ENCODE peak calls at places on chromosomes 11 and 22, in six cellular contexts. One of them, this sample, is unnamed.
A peak's percentile ranks its signal among the peaks of the same experiment; 100 is the strongest.

GRCh38 chr11:2120359-2121100 is 18.7 kb downstream of the IGF2 start:
- DNase-seq in K562: no peak
- DNase-seq in A673: no peak
- DNase-seq in hepatocyte: no peak
- DNase-seq in ovary: no peak
- DNase-seq in H1: peak; percentile 47
- DNase-seq in this sample: no peak

GRCh38 chr11:10019906-10020682 is 273.9 kb downstream of the SBF2 start:
- DNase-seq in A673: peak; percentile 12
- DNase-seq in H1: no peak
- DNase-seq in hepatocyte: peak; percentile 34
- DNase-seq in ovary: no peak
- DNase-seq in K562: no peak
- DNase-seq in this sample: no peak

GRCh38 chr11:97615541-97615940 is 1225.7 kb downstream of the JRKL start:
- DNase-seq in K562: no peak
- DNase-seq in ovary: no peak
- DNase-seq in H1: no peak
- DNase-seq in hepatocyte: no peak
- DNase-seq in A673: no peak
- DNase-seq in this sample: no peak

GRCh38 chr11:116226731-116227130 is 546.1 kb downstream of the BUD13 start:
- DNase-seq in H1: no peak
- DNase-seq in hepatocyte: no peak
- DNase-seq in A673: no peak
- DNase-seq in K562: no peak
- DNase-seq in ovary: no peak
- DNase-seq in this sample: no peak

GRCh38 chr11:104060820-104061219 is 24.4 kb downstream of the DDI1 start:
- DNase-seq in A673: no peak
- DNase-seq in ovary: no peak
- DNase-seq in K562: no peak
- DNase-seq in hepatocyte: no peak
- DNase-seq in H1: no peak
- DNase-seq in this sample: no peak

GRCh38 chr11:109511598-109511997 is 89.6 kb downstream of the C11orf87 start:
- DNase-seq in A673: no peak
- DNase-seq in hepatocyte: no peak
- DNase-seq in ovary: no peak
- DNase-seq in K562: no peak
- DNase-seq in H1: no peak
- DNase-seq in this sample: no peak

GRCh38 chr22:28187612-28188011 is 268.6 kb upstream of the PITPNB start:
- DNase-seq in ovary: no peak
- DNase-seq in K562: no peak
- DNase-seq in A673: no peak
- DNase-seq in hepatocyte: no peak
- DNase-seq in H1: no peak
- DNase-seq in this sample: no peak

GRCh38 chr11:127066426-127067090 is 66.0 kb upstream of the KIRREL3 start:
- DNase-seq in K562: no peak
- DNase-seq in H1: peak; percentile 10
- DNase-seq in hepatocyte: no peak
- DNase-seq in ovary: no peak
- DNase-seq in A673: no peak
- DNase-seq in this sample: no peak

GRCh38 chr11:110833033-110833484 is 120.8 kb upstream of the ARHGAP20 start:
- DNase-seq in H1: no peak
- DNase-seq in hepatocyte: no peak
- DNase-seq in K562: no peak
- DNase-seq in A673: peak; percentile 37
- DNase-seq in ovary: no peak
- DNase-seq in this sample: no peak

GRCh38 chr11:95469268-95469667 is 238.3 kb upstream of the SESN3 start:
- DNase-seq in ovary: no peak
- DNase-seq in K562: no peak
- DNase-seq in A673: no peak
- DNase-seq in H1: no peak
- DNase-seq in hepatocyte: no peak
- DNase-seq in this sample: no peak

DNA sequence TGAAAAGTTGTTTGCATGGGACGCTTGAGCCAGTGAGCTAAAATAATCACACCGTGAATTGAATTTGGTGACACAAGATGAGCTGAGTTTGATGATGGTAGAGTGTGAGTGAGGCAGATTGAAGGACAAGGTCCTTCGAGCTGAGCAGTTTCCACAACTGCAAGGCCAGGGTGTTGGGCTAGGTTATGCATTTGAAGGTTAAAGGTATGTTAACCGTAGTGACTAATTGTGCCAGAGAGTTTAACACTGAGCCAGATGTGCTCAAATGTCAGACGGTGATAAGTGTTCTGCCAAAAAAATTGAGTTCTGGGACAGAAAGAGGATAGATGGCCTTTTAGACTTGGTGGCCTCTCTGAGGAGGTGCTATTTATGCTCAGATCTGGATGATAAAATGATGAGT is 89.5 kb downstream of the FAM83F start:
- DNase-seq in K562: peak; percentile 16
- DNase-seq in ovary: no peak
- DNase-seq in hepatocyte: no peak
- DNase-seq in H1: no peak
- DNase-seq in A673: no peak
- DNase-seq in this sample: no peak
- H3K27ac ChIP-seq in K562: no peak overlapping the region
- H3K27ac ChIP-seq in ovary: no peak overlapping the region
- H3K27ac ChIP-seq in hepatocyte: no peak overlapping the region
- H3K27ac ChIP-seq in H1: no peak overlapping the region
- H3K27ac ChIP-seq in A673: no peak overlapping the region
- H3K27ac ChIP-seq in this sample: no peak overlapping the region

GRCh38 chr22:40408718-40409612 is 38.6 kb downstream of the SGSM3 start:
- DNase-seq in H1: no peak
- DNase-seq in ovary: no peak
- DNase-seq in hepatocyte: no peak
- DNase-seq in A673: no peak
- DNase-seq in K562: no peak
- DNase-seq in this sample: no peak
- H3K36me3 ChIP-seq in H1: peaks cover 45% of the 10 kb centered on the region
- H3K36me3 ChIP-seq in ovary: no peaks in the 10 kb centered on the region
- H3K36me3 ChIP-seq in hepatocyte: no peaks in the 10 kb centered on the region
- H3K36me3 ChIP-seq in A673: peaks cover 79% of the 10 kb centered on the region
- H3K36me3 ChIP-seq in K562: peaks cover 66% of the 10 kb centered on the region
- H3K36me3 ChIP-seq in this sample: peaks cover 73% of the 10 kb centered on the region

DNA sequence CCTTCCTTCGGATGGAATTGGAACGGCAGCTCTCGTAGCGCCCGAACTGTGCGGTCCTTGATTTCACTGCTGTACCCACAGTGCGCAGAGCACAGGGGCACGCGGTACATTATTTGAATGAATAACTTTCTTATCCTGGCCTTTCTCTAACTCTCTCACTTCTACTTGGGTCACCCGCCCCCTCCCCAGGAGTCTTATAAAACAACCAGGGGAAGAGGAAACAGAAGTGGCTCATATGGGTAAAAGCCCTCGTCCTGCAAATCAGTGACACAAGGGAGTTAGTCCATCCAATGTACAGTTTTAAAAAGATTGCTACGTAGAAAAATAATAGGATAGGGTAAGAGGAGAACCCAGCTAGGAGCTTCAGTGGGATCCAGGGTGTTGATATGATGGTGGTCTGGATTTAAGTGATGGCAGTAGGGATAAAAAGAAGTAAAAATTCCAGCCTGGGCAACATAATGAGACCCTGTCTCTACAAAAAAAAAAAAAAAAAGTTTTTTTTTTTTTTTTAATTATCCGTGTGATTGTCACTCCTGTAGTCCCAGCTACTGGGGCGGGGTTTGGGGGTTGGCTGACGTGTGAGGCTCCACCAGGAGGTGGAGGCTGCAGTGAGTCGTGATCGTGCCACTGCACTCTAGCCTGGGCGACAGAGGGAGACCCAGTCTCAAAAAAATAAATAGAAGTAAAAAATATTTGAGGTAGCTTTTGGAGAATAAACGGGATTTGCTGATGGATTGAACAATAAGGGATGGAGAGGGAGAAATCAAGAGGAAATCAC is 7.1 kb upstream of the L3MBTL2 start:
- DNase-seq in H1: no peak
- DNase-seq in hepatocyte: peak; percentile 23
- DNase-seq in A673: peak; percentile 77
- DNase-seq in K562: peak; percentile 48
- DNase-seq in ovary: no peak
- DNase-seq in this sample: peak; percentile 70
- TF ChIP-seq CTCF in H1: no peak
- TF ChIP-seq CTCF in hepatocyte: no peak
- TF ChIP-seq CTCF in A673: no peak
- TF ChIP-seq CTCF in K562: peak; percentile 4
- TF ChIP-seq CTCF in ovary: no peak
- TF ChIP-seq CTCF in this sample: no peak

GRCh38 chr22:46853191-46853590 is 90.7 kb downstream of the TBC1D22A start:
- DNase-seq in ovary: no peak
- DNase-seq in K562: no peak
- DNase-seq in hepatocyte: no peak
- DNase-seq in H1: no peak
- DNase-seq in A673: no peak
- DNase-seq in this sample: no peak

GRCh38 chr22:46851941-46852340 is 89.5 kb downstream of the TBC1D22A start:
- DNase-seq in hepatocyte: no peak
- DNase-seq in ovary: no peak
- DNase-seq in H1: peak; percentile 43
- DNase-seq in A673: no peak
- DNase-seq in K562: no peak
- DNase-seq in this sample: no peak

GRCh38 chr22:46852771-46853170 is 90.3 kb downstream of the TBC1D22A start:
- DNase-seq in H1: no peak
- DNase-seq in ovary: no peak
- DNase-seq in K562: no peak
- DNase-seq in A673: no peak
- DNase-seq in hepatocyte: no peak
- DNase-seq in this sample: no peak

GRCh38 chr22:46857142-46857825 is 94.8 kb downstream of the TBC1D22A start:
- DNase-seq in hepatocyte: no peak
- DNase-seq in ovary: no peak
- DNase-seq in K562: no peak
- DNase-seq in H1: no peak
- DNase-seq in A673: no peak
- DNase-seq in this sample: no peak

GRCh38 chr22:46854125-46854870 is 91.8 kb downstream of the TBC1D22A start:
- DNase-seq in K562: peak; percentile 47
- DNase-seq in hepatocyte: no peak
- DNase-seq in A673: no peak
- DNase-seq in H1: no peak
- DNase-seq in ovary: no peak
- DNase-seq in this sample: peak; percentile 61
- H3K27ac ChIP-seq in K562: peak overlapping the region; percentile 26
- H3K27ac ChIP-seq in hepatocyte: no peak overlapping the region
- H3K27ac ChIP-seq in A673: no peak overlapping the region
- H3K27ac ChIP-seq in H1: no peak overlapping the region
- H3K27ac ChIP-seq in ovary: no peak overlapping the region
- H3K27ac ChIP-seq in this sample: peak overlapping the region; percentile 69

GRCh38 chr11:113363406-113363805 is 24.2 kb upstream of the ANKK1 start:
- DNase-seq in A673: no peak
- DNase-seq in H1: no peak
- DNase-seq in hepatocyte: no peak
- DNase-seq in ovary: no peak
- DNase-seq in K562: no peak
- DNase-seq in this sample: no peak
- H3K36me3 ChIP-seq in A673: no peaks in the 10 kb centered on the region
- H3K36me3 ChIP-seq in H1: peaks cover 3% of the 10 kb centered on the region
- H3K36me3 ChIP-seq in hepatocyte: no peaks in the 10 kb centered on the region
- H3K36me3 ChIP-seq in ovary: no peaks in the 10 kb centered on the region
- H3K36me3 ChIP-seq in K562: no peaks in the 10 kb centered on the region
- H3K36me3 ChIP-seq in this sample: no peaks in the 10 kb centered on the region

DNA sequence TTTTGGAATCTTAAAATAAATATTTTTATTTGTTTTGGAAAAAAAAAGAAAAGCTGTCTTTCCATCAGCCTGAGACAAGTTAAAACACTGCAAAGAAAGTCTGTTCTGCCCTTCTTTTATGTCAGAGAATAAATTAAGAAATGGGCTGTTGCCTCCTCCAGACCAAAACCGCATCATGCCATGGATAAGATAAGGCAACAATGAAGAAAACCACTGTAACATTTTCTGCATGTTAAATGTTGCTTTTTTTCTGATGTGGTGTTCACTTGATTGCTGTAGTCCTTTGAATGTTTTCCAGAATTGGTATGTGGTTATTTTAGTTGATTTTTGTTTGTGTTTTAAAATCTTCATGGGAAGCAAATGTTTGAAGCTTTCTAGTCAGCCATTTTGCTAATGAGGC is 319.2 kb upstream of the CNTN5 start:
- DNase-seq in hepatocyte: no peak
- DNase-seq in H1: no peak
- DNase-seq in ovary: no peak
- DNase-seq in K562: no peak
- DNase-seq in A673: no peak
- DNase-seq in this sample: no peak
- TF ChIP-seq CTCF in hepatocyte: no peak
- TF ChIP-seq CTCF in H1: no peak
- TF ChIP-seq CTCF in ovary: no peak
- TF ChIP-seq CTCF in K562: no peak
- TF ChIP-seq CTCF in A673: no peak
- TF ChIP-seq CTCF in this sample: no peak

GRCh38 chr22:49951678-49951985 is 8.9 kb upstream of the PIM3 start:
- DNase-seq in ovary: no peak
- DNase-seq in H1: no peak
- DNase-seq in hepatocyte: no peak
- DNase-seq in A673: no peak
- DNase-seq in K562: no peak
- DNase-seq in this sample: no peak
- H3K27ac ChIP-seq in ovary: no peak overlapping the region
- H3K27ac ChIP-seq in H1: no peak overlapping the region
- H3K27ac ChIP-seq in hepatocyte: peak overlapping the region; percentile 100
- H3K27ac ChIP-seq in A673: no peak overlapping the region
- H3K27ac ChIP-seq in K562: no peak overlapping the region
- H3K27ac ChIP-seq in this sample: no peak overlapping the region

DNA sequence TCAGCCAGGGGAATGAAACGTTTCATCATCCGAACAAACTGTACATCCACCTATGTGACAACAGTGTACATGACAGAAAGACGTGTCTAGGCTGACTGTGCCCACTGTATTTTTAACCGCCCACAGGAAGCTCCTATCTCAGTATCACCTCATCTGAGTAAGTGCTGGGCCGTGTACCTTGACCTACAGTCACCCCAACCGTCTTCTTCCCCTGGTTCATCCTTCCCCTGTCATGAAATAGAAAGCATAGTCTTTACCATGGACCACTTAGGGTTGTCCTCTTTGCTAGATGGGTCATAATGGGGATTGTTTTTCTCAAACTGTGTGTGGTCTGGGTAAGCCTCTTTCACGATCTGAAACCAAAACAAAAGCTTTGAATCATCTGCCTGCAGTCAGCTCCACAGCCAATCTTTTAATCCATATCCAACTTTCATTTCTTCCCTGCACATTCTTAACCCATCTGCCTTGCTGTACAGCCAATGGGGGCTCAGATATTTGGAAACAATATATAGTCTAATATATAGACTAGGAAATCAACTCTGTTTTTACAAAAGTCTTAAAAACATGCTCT is 4.2 kb downstream of the THYN1 start:
- DNase-seq in A673: no peak
- DNase-seq in K562: no peak
- DNase-seq in hepatocyte: no peak
- DNase-seq in H1: no peak
- DNase-seq in ovary: no peak
- DNase-seq in this sample: no peak
- H3K36me3 ChIP-seq in A673: peaks cover 48% of the 10 kb centered on the region
- H3K36me3 ChIP-seq in K562: peaks cover 74% of the 10 kb centered on the region
- H3K36me3 ChIP-seq in hepatocyte: no peaks in the 10 kb centered on the region
- H3K36me3 ChIP-seq in H1: peaks cover 38% of the 10 kb centered on the region
- H3K36me3 ChIP-seq in ovary: no peaks in the 10 kb centered on the region
- H3K36me3 ChIP-seq in this sample: peaks cover 62% of the 10 kb centered on the region

This sample was measured in WERI-Rb-1.